ENCODE peak calls at places on chromosomes 16 and 17, in four cellular contexts. X is H9, Q is PC-3, E is nucleus accumbens. G is an unnamed sample.

GRCh38 chr17:1055751-1056645 is 59.1 kb downstream of the TIMM22 start:
- DNase-seq in E (peak; percentile 36), X (peak; percentile 84), Q (peak; percentile 37), G (peak; percentile 70)

GRCh38 chr16:88069397-88070168 is 118.3 kb downstream of the BANP start:
- DNase-seq in X (no peak), E (no peak), Q (no peak), G (no peak)

GRCh38 chr16:30721167-30721566 is 22.2 kb downstream of the SRCAP start:
- DNase-seq in E (no peak), Q (no peak), X (no peak), G (no peak)

GRCh38 chr17:2081564-2081963 is 26.7 kb downstream of the HIC1 start:
- DNase-seq in X (no peak), E (no peak), Q (peak; percentile 84), G (peak; percentile 31)

GRCh38 chr16:12097523-12098428 is 121.2 kb downstream of the SNX29 start:
- DNase-seq in Q (peak; percentile 17), X (no peak), E (peak; percentile 24), G (peak; percentile 31)

GRCh38 chr16:81315271-81316175 is 761 bp downstream of the GAN start:
- DNase-seq in E (peak; percentile 22), Q (peak; percentile 42), X (no peak), G (peak; percentile 43)

GRCh38 chr16:68367891-68368601 is 57.2 kb downstream of the PRMT7 start:
- DNase-seq in E (no peak), X (no peak), Q (no peak), G (no peak)

GRCh38 chr17:19244357-19244756 is 7.2 kb downstream of the EPN2 start:
- DNase-seq in E (no peak), X (no peak), Q (no peak), G (no peak)

GRCh38 chr16:68936729-68937631 is 93.6 kb downstream of the TANGO6 start:
- DNase-seq in E (no peak), X (no peak), Q (no peak), G (no peak)

GRCh38 chr16:3874242-3874641 is 6.3 kb downstream of the CREBBP start:
- DNase-seq in E (no peak), X (no peak), Q (no peak), G (no peak)

GRCh38 chr17:53950207-53950857 is 127.6 kb downstream of the KIF2B start:
- DNase-seq in Q (no peak), E (no peak), X (peak; percentile 80), G (no peak)

GRCh38 chr17:40981115-40981514 is 3.0 kb downstream of the KRT40 start:
- DNase-seq in X (no peak), Q (no peak), E (no peak), G (no peak)

GRCh38 chr17:68587847-68588246 is 13.3 kb downstream of the FAM20A start:
- DNase-seq in Q (no peak), E (no peak), X (no peak), G (no peak)

GRCh38 chr16:52549011-52549692 is 2.2 kb upstream of the TOX3 start:
- DNase-seq in E (no peak), X (peak; percentile 63), Q (no peak), G (no peak)

GRCh38 chr17:74419862-74420492 is 11.9 kb upstream of the GPRC5C start:
- DNase-seq in E (no peak), Q (no peak), X (no peak), G (no peak)

GRCh38 chr16:50498756-50499155 is 49.4 kb upstream of the NKD1 start:
- DNase-seq in Q (no peak), X (no peak), E (no peak), G (peak; percentile 31)

GRCh38 chr17:73308017-73308823 is 3.6 kb downstream of the CDC42EP4 start:
- DNase-seq in Q (peak; percentile 95), E (no peak), X (no peak), G (peak; percentile 96)

GRCh38 chr16:66476328-66477027 is 49.4 kb downstream of the BEAN1 start:
- DNase-seq in Q (no peak), X (peak; percentile 76), E (no peak), G (no peak)

GRCh38 chr17:67881083-67881482 is 55.8 kb downstream of the BPTF start:
- DNase-seq in Q (no peak), E (no peak), X (no peak), G (no peak)

GRCh38 chr16:11248133-11248532 is 7.9 kb downstream of the SOCS1 start:
- DNase-seq in E (no peak), Q (peak; percentile 29), X (no peak), G (no peak)

GRCh38 chr16:69482410-69482951 is 58.1 kb downstream of the CYB5B start:
- DNase-seq in E (no peak), X (no peak), Q (no peak), G (peak; percentile 60)

GRCh38 chr17:76753061-76753961 is 15.4 kb downstream of the MFSD11 start:
- DNase-seq in E (no peak), Q (peak; percentile 14), X (no peak), G (no peak)

GRCh38 chr17:35616506-35616905 is 29.4 kb downstream of the AP2B1 start:
- DNase-seq in X (no peak), E (no peak), Q (no peak), G (no peak)

GRCh38 chr17:4533522-4534502 is 21.4 kb downstream of the MYBBP1A start:
- DNase-seq in Q (peak; percentile 50), E (peak; percentile 85), X (no peak), G (no peak)

GRCh38 chr17:4839221-4839620 is 6.1 kb downstream of the MINK1 start:
- DNase-seq in X (no peak), E (no peak), Q (no peak), G (no peak)

GRCh38 chr16:72637306-72637705 is 410.6 kb downstream of the ZFHX3 start:
- DNase-seq in X (no peak), Q (peak; percentile 55), E (no peak), G (no peak)

GRCh38 chr17:81573794-81574642 is 21.9 kb upstream of the FAAP100 start:
- DNase-seq in X (peak; percentile 31), Q (no peak), E (no peak), G (no peak)

GRCh38 chr17:19800571-19800970 is 52.5 kb upstream of the ALDH3A1 start:
- DNase-seq in Q (no peak), E (no peak), X (no peak), G (no peak)

GRCh38 chr16:1918312-1918889 is at the start of gene HS3ST6:
- DNase-seq in X (no peak), Q (no peak), E (no peak), G (no peak)

GRCh38 chr16:31330553-31330890 is 24.5 kb upstream of the ITGAX start:
- DNase-seq in Q (no peak), X (no peak), E (no peak), G (no peak)

GRCh38 chr17:82582208-82582607 is 62.7 kb downstream of the FOXK2 start:
- DNase-seq in E (no peak), Q (no peak), X (no peak), G (no peak)

GRCh38 chr16:48535831-48536599 is 74.0 kb downstream of the N4BP1 start:
- DNase-seq in E (peak; percentile 21), X (no peak), Q (no peak), G (peak; percentile 68)